ENCODE peak calls at places on chromosome 6, in five cellular contexts. T is nephron progenitor cell, E is H9, V is lower lobe of right lung, N is fibroblast of pulmonary artery. I is an unnamed sample.

GRCh38 chr6:123806561-123806960 is 2.9 kb downstream of the NKAIN2 start:
- DNase-seq in T (no peak), E (no peak), V (no peak), N (no peak), I (no peak)

GRCh38 chr6:38115633-38116022 is 296.1 kb downstream of the ZFAND3 start:
- DNase-seq in T (no peak), E (no peak), V (no peak), N (no peak), I (no peak)

GRCh38 chr6:1020837-1021236 is 291.1 kb upstream of the FOXQ1 start:
- DNase-seq in T (no peak), E (no peak), V (no peak), N (no peak), I (no peak)

GRCh38 chr6:157632821-157633220 is 190.2 kb upstream of the SNX9 start:
- DNase-seq in T (no peak), E (no peak), V (no peak), N (peak; percentile 53), I (no peak)

GRCh38 chr6:24257282-24257681 is 100.6 kb downstream of the DCDC2 start:
- DNase-seq in T (no peak), E (no peak), V (no peak), N (no peak), I (no peak)

GRCh38 chr6:111862727-111863126 is 10.5 kb downstream of the FYN start:
- DNase-seq in T (no peak), E (peak; percentile 43), V (no peak), N (no peak), I (no peak)

GRCh38 chr6:73954843-73955242 is 258.8 kb downstream of the CD109 start:
- DNase-seq in T (no peak), E (no peak), V (no peak), N (no peak), I (no peak)

GRCh38 chr6:107128577-107128976 is 13.3 kb upstream of the BEND3 start:
- DNase-seq in T (no peak), E (no peak), V (no peak), N (peak; percentile 35), I (no peak)

GRCh38 chr6:68313911-68314310 is 321.2 kb upstream of the ADGRB3 start:
- DNase-seq in T (no peak), E (no peak), V (no peak), N (peak; percentile 67), I (no peak)

GRCh38 chr6:144349690-144350132 is 64.6 kb downstream of the UTRN start:
- DNase-seq in T (no peak), E (no peak), V (no peak), N (peak; percentile 90), I (no peak)

GRCh38 chr6:107179004-107179403 is 63.7 kb upstream of the BEND3 start:
- DNase-seq in T (no peak), E (no peak), V (no peak), N (peak; percentile 43), I (no peak)

GRCh38 chr6:69732640-69733039 is 64.2 kb downstream of the LMBRD1 start:
- DNase-seq in T (no peak), E (no peak), V (no peak), N (peak; percentile 44), I (no peak)
- TF ChIP-seq CTCF in T (no peak), E (peak; percentile 21), V (no peak), N (peak; percentile 33), I (no peak)

DNA sequence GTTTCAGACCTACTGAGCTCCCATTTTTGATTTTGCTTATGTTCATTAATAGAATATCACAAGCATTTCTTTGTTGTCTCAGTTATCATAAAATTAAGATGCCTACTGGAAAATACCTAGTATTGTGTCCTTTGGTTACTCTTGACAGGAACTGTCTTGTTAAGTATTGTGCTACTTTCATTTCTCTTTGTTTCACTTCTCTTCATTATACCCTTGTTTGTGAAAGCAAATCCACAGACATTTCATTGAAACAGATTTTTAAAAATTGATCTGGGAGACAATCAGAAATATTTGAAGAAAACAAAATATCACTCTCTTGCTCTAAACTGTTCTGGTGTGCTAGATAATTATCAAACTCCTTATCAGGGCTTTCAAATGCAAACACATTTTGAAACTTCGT is 290.5 kb upstream of the EYS start:
- DNase-seq in T (no peak), E (no peak), V (no peak), N (no peak), I (no peak)
- TF ChIP-seq CTCF in T (no peak), E (no peak), V (no peak), N (no peak), I (no peak)

GRCh38 chr6:113994934-113995342 is 24.0 kb upstream of the HDAC2 start:
- DNase-seq in T (peak; percentile 42), E (peak; percentile 68), V (no peak), N (peak; percentile 94), I (peak; percentile 52)
- TF ChIP-seq CTCF in T (peak; percentile 58), E (peak; percentile 80), V (peak; percentile 39), N (peak; percentile 92), I (peak; percentile 76)

DNA sequence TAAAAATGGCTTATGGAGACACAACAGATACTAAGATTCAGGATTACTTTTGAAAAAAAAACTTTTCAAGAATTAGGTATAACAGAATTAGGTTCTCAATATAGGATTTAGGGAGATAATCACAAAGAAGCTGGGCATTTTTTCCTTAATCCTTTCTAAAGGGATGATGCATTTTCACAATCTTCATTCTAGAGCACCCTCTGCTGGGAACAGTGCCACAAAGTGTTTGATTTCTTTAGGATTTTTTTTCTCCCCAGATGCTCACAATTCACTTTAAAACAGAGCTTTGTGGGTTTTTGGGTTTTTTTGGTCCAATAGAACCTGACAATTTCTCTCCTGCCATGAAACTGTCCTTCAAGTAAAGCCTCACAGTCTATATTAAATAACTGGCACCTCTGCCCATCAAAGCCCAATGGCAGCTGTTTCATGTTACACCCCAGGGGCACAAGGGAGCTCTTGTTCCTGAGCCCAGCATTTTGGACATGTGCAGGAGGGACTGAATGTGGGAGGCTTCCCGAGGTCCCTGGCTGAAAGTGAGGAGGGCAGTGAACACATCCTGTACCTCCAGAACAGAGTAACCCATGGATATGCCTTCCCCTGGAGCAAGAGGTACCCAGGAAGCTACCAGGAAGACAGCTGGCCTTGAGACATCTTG is 39.7 kb downstream of the PREP start:
- DNase-seq in T (no peak), E (no peak), V (no peak), N (peak; percentile 62), I (no peak)
- TF ChIP-seq CTCF in T (no peak), E (peak; percentile 58), V (no peak), N (peak; percentile 54), I (no peak)

DNA sequence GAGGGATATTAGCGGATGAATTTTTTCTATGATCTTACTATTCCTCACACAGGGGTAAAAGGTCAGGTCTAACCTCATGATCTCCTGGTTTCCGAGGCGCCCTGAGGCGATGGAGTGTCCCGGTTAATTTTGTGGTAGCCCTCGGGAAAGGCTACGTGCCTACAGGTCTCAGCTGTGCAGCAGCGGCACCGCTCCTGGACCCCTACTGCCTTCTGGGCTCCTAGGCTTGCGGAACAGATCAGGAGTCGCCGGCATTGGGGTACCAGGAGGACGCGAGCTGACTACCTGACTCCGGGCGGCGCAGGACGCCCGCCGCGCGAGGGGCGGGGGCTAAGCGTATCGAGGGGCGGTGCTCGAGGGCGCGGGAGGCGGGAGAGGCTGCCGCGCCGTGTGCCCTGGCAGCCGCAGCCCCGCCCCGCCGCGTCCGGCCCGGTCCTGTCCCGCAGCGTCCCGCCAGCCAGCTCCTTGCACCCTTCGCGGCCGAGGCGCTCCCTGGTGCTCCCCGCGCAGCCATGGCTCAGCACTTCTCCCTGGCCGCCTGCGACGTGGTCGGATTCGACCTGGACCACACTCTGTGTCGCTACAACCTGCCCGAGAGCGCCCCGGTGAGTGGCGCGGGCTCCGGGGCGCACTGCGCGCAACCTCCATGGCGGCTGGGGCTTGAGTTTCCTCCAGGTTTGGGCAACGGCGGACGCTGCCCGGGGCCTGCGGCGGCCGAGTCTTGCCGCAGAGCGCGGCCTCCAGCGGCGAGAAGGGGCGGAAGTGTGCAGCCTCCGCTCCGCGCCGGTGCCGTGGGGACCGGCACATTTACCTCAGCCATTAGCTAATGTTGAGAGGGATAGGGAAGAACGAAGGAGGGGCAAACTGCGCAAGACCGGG is at the start of gene NT5DC1:
- DNase-seq in T (peak; percentile 85), E (peak; percentile 91), V (peak; percentile 90), N (peak; percentile 71), I (peak; percentile 85)
- TF ChIP-seq CTCF in T (peak; percentile 26), E (peak; percentile 41), V (peak; percentile 50), N (no peak), I (no peak)

GRCh38 chr6:15447546-15448232 is 201.8 kb downstream of the JARID2 start:
- DNase-seq in T (no peak), E (no peak), V (no peak), N (no peak), I (no peak)

GRCh38 chr6:15442467-15442866 is 196.6 kb downstream of the JARID2 start:
- DNase-seq in T (no peak), E (no peak), V (no peak), N (no peak), I (no peak)

GRCh38 chr6:15443119-15443518 is 197.2 kb downstream of the JARID2 start:
- DNase-seq in T (no peak), E (no peak), V (no peak), N (peak; percentile 86), I (no peak)

GRCh38 chr6:15444081-15444731 is 198.3 kb downstream of the JARID2 start:
- DNase-seq in T (no peak), E (no peak), V (no peak), N (no peak), I (no peak)

DNA sequence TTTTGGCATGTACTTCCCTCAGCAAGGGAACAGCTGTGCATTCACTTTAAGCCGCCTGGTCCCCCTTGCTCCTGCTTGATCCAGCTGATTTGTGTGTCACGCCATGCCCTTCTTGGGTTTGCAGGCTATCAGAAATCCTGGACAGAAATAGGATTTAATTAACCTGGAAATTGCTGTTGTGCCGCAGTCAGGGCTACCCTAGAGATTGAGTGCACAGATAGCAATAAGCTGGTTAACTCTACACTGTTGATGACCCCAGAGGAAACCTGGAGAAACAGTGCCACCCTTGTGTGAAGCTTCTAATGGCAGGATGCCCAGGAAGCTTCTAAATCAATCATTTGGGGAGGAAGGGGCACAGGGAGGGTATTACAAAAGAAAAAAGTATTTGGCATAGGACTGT is 199.0 kb downstream of the JARID2 start:
- DNase-seq in T (no peak), E (no peak), V (no peak), N (no peak), I (no peak)
- TF ChIP-seq CTCF in T (no peak), E (peak; percentile 35), V (no peak), N (no peak), I (no peak)

DNA sequence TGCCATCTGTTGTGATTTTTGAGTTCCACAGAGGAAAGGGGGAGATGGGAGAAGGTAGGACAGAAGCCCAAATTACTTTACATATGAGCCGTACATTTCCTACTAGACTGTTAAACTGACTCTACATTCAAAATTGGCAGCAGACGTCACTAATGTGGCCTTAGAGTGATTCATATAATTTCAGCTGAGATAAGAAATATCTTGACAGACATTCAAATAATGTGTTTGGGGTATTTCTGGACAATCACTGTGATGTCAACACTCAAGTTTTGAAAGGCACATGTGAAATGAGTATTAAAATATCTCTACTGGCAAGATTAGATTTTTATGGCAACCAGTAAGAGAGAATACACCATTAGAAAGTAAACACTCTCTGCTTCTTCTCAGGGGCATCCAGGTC is 104.0 kb downstream of the MTFR2 start:
- DNase-seq in T (no peak), E (no peak), V (no peak), N (peak; percentile 77), I (no peak)
- TF ChIP-seq CTCF in T (no peak), E (no peak), V (no peak), N (no peak), I (no peak)

I was measured in glutamatergic neuron.